ENCODE peak calls at places on chromosome 17, in four cellular contexts. One of them, this sample, is unnamed.

GRCh38 chr17:48790607-48791127 is 26.4 kb downstream of the TTLL6 start:
- DNase-seq in esophagus squamous epithelium: no peak
- DNase-seq in thyroid gland: no peak
- DNase-seq in trophoblast cell: no peak
- DNase-seq in this sample: no peak

GRCh38 chr17:74212262-74212912 is 984 bp upstream of the TTYH2 start:
- DNase-seq in trophoblast cell: no peak
- DNase-seq in esophagus squamous epithelium: no peak
- DNase-seq in thyroid gland: no peak
- DNase-seq in this sample: no peak

GRCh38 chr17:11240841-11241610 is at the start of gene SHISA6:
- DNase-seq in trophoblast cell: no peak
- DNase-seq in esophagus squamous epithelium: no peak
- DNase-seq in thyroid gland: peak
- DNase-seq in this sample: no peak

GRCh38 chr17:79750650-79751545 is 20.2 kb downstream of the ENPP7 start:
- DNase-seq in esophagus squamous epithelium: no peak
- DNase-seq in thyroid gland: no peak
- DNase-seq in trophoblast cell: no peak
- DNase-seq in this sample: no peak

GRCh38 chr17:31321481-31321880 is at the start of gene EVI2A:
- DNase-seq in thyroid gland: no peak
- DNase-seq in esophagus squamous epithelium: no peak
- DNase-seq in trophoblast cell: peak
- DNase-seq in this sample: peak

GRCh38 chr17:61303334-61304096 is 96.1 kb upstream of the TBX2 start:
- DNase-seq in trophoblast cell: no peak
- DNase-seq in esophagus squamous epithelium: no peak
- DNase-seq in thyroid gland: no peak
- DNase-seq in this sample: no peak

GRCh38 chr17:62703269-62703775 is 75.9 kb downstream of the MRC2 start:
- DNase-seq in thyroid gland: peak
- DNase-seq in trophoblast cell: no peak
- DNase-seq in esophagus squamous epithelium: no peak
- DNase-seq in this sample: peak

GRCh38 chr17:44222112-44222869 is 2.8 kb upstream of the UBTF start:
- DNase-seq in trophoblast cell: peak
- DNase-seq in esophagus squamous epithelium: no peak
- DNase-seq in thyroid gland: peak
- DNase-seq in this sample: peak

GRCh38 chr17:57810740-57811632 is 38.9 kb downstream of the MRPS23 start:
- DNase-seq in thyroid gland: peak
- DNase-seq in esophagus squamous epithelium: no peak
- DNase-seq in trophoblast cell: no peak
- DNase-seq in this sample: peak

GRCh38 chr17:42312285-42313130 is 24.2 kb downstream of the STAT5A start:
- DNase-seq in trophoblast cell: peak
- DNase-seq in esophagus squamous epithelium: no peak
- DNase-seq in thyroid gland: peak
- DNase-seq in this sample: peak

GRCh38 chr17:16439867-16440351 is 24.5 kb downstream of the TRPV2 start:
- DNase-seq in esophagus squamous epithelium: no peak
- DNase-seq in trophoblast cell: no peak
- DNase-seq in thyroid gland: no peak
- DNase-seq in this sample: no peak

GRCh38 chr17:74868908-74869255 is 3.9 kb downstream of the FDXR start:
- DNase-seq in thyroid gland: no peak
- DNase-seq in trophoblast cell: no peak
- DNase-seq in esophagus squamous epithelium: no peak
- DNase-seq in this sample: no peak

GRCh38 chr17:13589658-13590057 is 12.1 kb downstream of the HS3ST3A1 start:
- DNase-seq in trophoblast cell: peak
- DNase-seq in thyroid gland: no peak
- DNase-seq in esophagus squamous epithelium: no peak
- DNase-seq in this sample: no peak

GRCh38 chr17:73891001-73891400 is 246.8 kb upstream of the SDK2 start:
- DNase-seq in trophoblast cell: no peak
- DNase-seq in thyroid gland: no peak
- DNase-seq in esophagus squamous epithelium: no peak
- DNase-seq in this sample: no peak

GRCh38 chr17:67478266-67479118 is 101.4 kb downstream of the PITPNC1 start:
- DNase-seq in trophoblast cell: no peak
- DNase-seq in thyroid gland: no peak
- DNase-seq in esophagus squamous epithelium: no peak
- DNase-seq in this sample: no peak

GRCh38 chr17:82808921-82809905 is 30.6 kb downstream of the ZNF750 start:
- DNase-seq in thyroid gland: no peak
- DNase-seq in esophagus squamous epithelium: no peak
- DNase-seq in trophoblast cell: no peak
- DNase-seq in this sample: no peak

GRCh38 chr17:79136596-79136995 is 62.0 kb downstream of the ENGASE start:
- DNase-seq in thyroid gland: no peak
- DNase-seq in esophagus squamous epithelium: no peak
- DNase-seq in trophoblast cell: no peak
- DNase-seq in this sample: no peak

GRCh38 chr17:40291311-40291710 is 3.6 kb downstream of the CDC6 start:
- DNase-seq in trophoblast cell: no peak
- DNase-seq in thyroid gland: no peak
- DNase-seq in esophagus squamous epithelium: no peak
- DNase-seq in this sample: no peak

GRCh38 chr17:74408262-74408661 is 23.6 kb upstream of the GPRC5C start:
- DNase-seq in trophoblast cell: no peak
- DNase-seq in thyroid gland: peak
- DNase-seq in esophagus squamous epithelium: no peak
- DNase-seq in this sample: peak

GRCh38 chr17:57121308-57122042 is 36.4 kb downstream of the AKAP1 start:
- DNase-seq in esophagus squamous epithelium: no peak
- DNase-seq in thyroid gland: peak
- DNase-seq in trophoblast cell: no peak
- DNase-seq in this sample: no peak

GRCh38 chr17:79082311-79083190 is 7.9 kb downstream of the ENGASE start:
- DNase-seq in thyroid gland: peak
- DNase-seq in trophoblast cell: no peak
- DNase-seq in esophagus squamous epithelium: no peak
- DNase-seq in this sample: no peak

GRCh38 chr17:77446959-77447634 is 306.3 kb downstream of the SEC14L1 start:
- DNase-seq in trophoblast cell: no peak
- DNase-seq in esophagus squamous epithelium: no peak
- DNase-seq in thyroid gland: no peak
- DNase-seq in this sample: no peak

GRCh38 chr17:77444653-77445029 is 303.9 kb downstream of the SEC14L1 start:
- DNase-seq in esophagus squamous epithelium: no peak
- DNase-seq in trophoblast cell: no peak
- DNase-seq in thyroid gland: no peak
- DNase-seq in this sample: no peak

GRCh38 chr17:77443743-77444260 is 303.0 kb downstream of the SEC14L1 start:
- DNase-seq in trophoblast cell: no peak
- DNase-seq in esophagus squamous epithelium: no peak
- DNase-seq in thyroid gland: no peak
- DNase-seq in this sample: no peak

GRCh38 chr17:77445908-77446535 is 305.3 kb downstream of the SEC14L1 start:
- DNase-seq in thyroid gland: no peak
- DNase-seq in trophoblast cell: no peak
- DNase-seq in esophagus squamous epithelium: no peak
- DNase-seq in this sample: no peak

GRCh38 chr17:77445030-77445907 is 304.5 kb downstream of the SEC14L1 start:
- DNase-seq in trophoblast cell: no peak
- DNase-seq in esophagus squamous epithelium: no peak
- DNase-seq in thyroid gland: no peak
- DNase-seq in this sample: no peak
- H3K4me3 ChIP-seq in trophoblast cell: peak
- H3K4me3 ChIP-seq in esophagus squamous epithelium: no peak
- H3K4me3 ChIP-seq in thyroid gland: no peak
- H3K4me3 ChIP-seq in this sample: no peak

GRCh38 chr17:7237266-7237760 is 1.9 kb downstream of the PHF23 start:
- DNase-seq in esophagus squamous epithelium: no peak
- DNase-seq in thyroid gland: no peak
- DNase-seq in trophoblast cell: no peak
- DNase-seq in this sample: no peak

GRCh38 chr17:7238418-7239090 is 703 bp downstream of the PHF23 start:
- DNase-seq in trophoblast cell: no peak
- DNase-seq in esophagus squamous epithelium: no peak
- DNase-seq in thyroid gland: peak
- DNase-seq in this sample: no peak

GRCh38 chr17:7235693-7236665 is 1.7 kb upstream of the DVL2 start:
- DNase-seq in trophoblast cell: no peak
- DNase-seq in esophagus squamous epithelium: no peak
- DNase-seq in thyroid gland: no peak
- DNase-seq in this sample: peak

GRCh38 chr17:7237761-7238417 is 1.4 kb downstream of the PHF23 start:
- DNase-seq in esophagus squamous epithelium: no peak
- DNase-seq in trophoblast cell: no peak
- DNase-seq in thyroid gland: peak
- DNase-seq in this sample: peak

DNA sequence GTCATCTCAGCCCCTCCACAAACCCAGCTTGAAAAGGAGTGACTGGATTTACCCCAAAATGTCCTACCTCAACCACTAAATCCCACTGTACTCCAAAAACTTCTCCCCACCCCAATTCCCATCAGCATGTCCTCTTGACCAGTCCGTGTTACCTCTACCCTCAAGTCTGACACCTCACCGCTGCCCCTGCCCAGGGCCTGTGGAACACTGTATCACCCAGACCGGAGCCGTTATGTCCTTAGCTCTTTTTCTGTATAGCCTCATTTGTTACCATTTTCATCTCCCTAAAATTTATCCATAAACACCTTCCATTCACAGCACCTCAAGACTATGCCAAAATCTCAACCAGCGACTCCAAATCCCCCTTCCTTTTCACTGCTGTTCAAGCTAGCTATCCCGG is 2.4 kb downstream of the PHF23 start:
- DNase-seq in esophagus squamous epithelium: no peak
- DNase-seq in trophoblast cell: no peak
- DNase-seq in thyroid gland: no peak
- DNase-seq in this sample: no peak
- H3K4me3 ChIP-seq in esophagus squamous epithelium: no peak
- H3K4me3 ChIP-seq in trophoblast cell: no peak
- H3K4me3 ChIP-seq in thyroid gland: no peak
- H3K4me3 ChIP-seq in this sample: no peak

GRCh38 chr17:7587831-7588230 is 2.1 kb downstream of the SOX15 start:
- DNase-seq in esophagus squamous epithelium: no peak
- DNase-seq in thyroid gland: no peak
- DNase-seq in trophoblast cell: no peak
- DNase-seq in this sample: peak
- H3K4me3 ChIP-seq in esophagus squamous epithelium: peak
- H3K4me3 ChIP-seq in thyroid gland: no peak
- H3K4me3 ChIP-seq in trophoblast cell: no peak
- H3K4me3 ChIP-seq in this sample: peak

GRCh38 chr17:8013731-8014557 is 11.5 kb downstream of the GUCY2D start:
- DNase-seq in esophagus squamous epithelium: no peak
- DNase-seq in thyroid gland: no peak
- DNase-seq in trophoblast cell: no peak
- DNase-seq in this sample: no peak
- H3K4me3 ChIP-seq in esophagus squamous epithelium: no peak
- H3K4me3 ChIP-seq in thyroid gland: no peak
- H3K4me3 ChIP-seq in trophoblast cell: no peak
- H3K4me3 ChIP-seq in this sample: no peak

GRCh38 chr17:81487089-81487486 is 25.5 kb downstream of the ACTG1 start:
- DNase-seq in thyroid gland: no peak
- DNase-seq in esophagus squamous epithelium: no peak
- DNase-seq in trophoblast cell: no peak
- DNase-seq in this sample: no peak

GRCh38 chr17:81489012-81489968 is 23.3 kb downstream of the ACTG1 start:
- DNase-seq in thyroid gland: no peak
- DNase-seq in trophoblast cell: no peak
- DNase-seq in esophagus squamous epithelium: no peak
- DNase-seq in this sample: no peak

GRCh38 chr17:81486174-81486810 is 26.3 kb downstream of the ACTG1 start:
- DNase-seq in thyroid gland: no peak
- DNase-seq in esophagus squamous epithelium: no peak
- DNase-seq in trophoblast cell: no peak
- DNase-seq in this sample: no peak

GRCh38 chr17:81488276-81488860 is 24.2 kb downstream of the ACTG1 start:
- DNase-seq in trophoblast cell: no peak
- DNase-seq in thyroid gland: no peak
- DNase-seq in esophagus squamous epithelium: no peak
- DNase-seq in this sample: no peak

GRCh38 chr17:81487487-81488275 is 24.9 kb downstream of the ACTG1 start:
- DNase-seq in esophagus squamous epithelium: no peak
- DNase-seq in trophoblast cell: peak
- DNase-seq in thyroid gland: peak
- DNase-seq in this sample: peak
- H3K4me3 ChIP-seq in esophagus squamous epithelium: peak
- H3K4me3 ChIP-seq in trophoblast cell: peak
- H3K4me3 ChIP-seq in thyroid gland: no peak
- H3K4me3 ChIP-seq in this sample: peak

DNA sequence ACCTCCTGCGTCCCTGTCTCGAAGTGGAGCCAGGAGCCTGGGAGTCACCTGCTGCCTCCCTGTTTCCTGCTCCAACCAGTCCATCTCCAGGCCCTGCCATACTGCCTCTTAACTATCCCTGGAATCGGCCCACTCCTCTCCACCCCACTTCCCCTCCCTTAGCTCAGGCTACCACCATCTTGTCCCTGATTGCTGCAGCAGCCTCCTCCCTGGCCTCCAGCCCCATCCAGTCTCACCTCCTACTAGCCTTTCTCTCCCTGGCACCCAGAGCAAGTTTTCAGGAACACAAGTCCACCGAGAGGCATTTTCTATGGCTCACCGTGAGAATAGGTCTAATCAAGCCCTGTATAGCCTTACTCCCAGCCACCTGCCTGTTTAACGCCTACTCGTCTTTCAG is 865 bp upstream of the CAMKK1 start:
- DNase-seq in trophoblast cell: no peak
- DNase-seq in esophagus squamous epithelium: no peak
- DNase-seq in thyroid gland: no peak
- DNase-seq in this sample: no peak
- H3K4me3 ChIP-seq in trophoblast cell: no peak
- H3K4me3 ChIP-seq in esophagus squamous epithelium: peak
- H3K4me3 ChIP-seq in thyroid gland: no peak
- H3K4me3 ChIP-seq in this sample: peak

DNA sequence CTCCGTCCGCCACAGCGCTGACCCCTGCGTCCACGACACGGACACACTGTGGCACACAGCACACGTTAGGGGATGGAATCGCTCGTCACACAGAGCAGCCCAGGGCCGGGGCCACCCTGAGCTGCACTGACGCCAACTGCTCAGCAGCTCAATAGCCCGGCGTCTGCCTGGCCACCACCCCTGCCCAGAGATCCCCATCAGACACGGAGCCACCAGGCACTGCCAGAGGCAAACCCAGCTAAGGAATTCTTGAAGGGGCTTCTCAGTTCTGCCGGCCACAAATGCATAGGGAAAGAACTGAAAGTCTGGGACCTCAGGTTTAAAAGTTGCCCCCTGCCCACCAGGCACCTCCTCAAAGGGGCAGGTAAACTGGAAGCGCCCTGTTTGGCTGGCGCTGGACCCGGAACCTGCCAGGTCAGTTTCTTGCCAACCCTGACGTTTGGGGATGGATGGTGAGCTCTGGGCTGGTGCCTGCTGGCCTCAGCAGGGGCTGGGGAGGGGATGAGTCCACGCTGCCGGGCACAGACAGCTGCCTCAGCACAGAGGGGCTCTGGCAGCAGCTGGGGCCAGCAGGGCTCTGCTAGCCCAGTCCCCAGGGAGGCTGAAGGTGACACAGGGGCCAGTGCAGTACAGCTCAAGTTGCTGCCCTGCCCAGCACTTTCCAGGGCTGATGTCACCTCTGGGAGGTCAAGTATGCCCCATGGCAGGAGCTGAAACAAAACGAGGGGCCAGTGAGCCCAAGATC is 33.2 kb downstream of the TIMM22 start:
- DNase-seq in trophoblast cell: no peak
- DNase-seq in thyroid gland: no peak
- DNase-seq in esophagus squamous epithelium: no peak
- DNase-seq in this sample: no peak
- H3K4me3 ChIP-seq in trophoblast cell: no peak
- H3K4me3 ChIP-seq in thyroid gland: no peak
- H3K4me3 ChIP-seq in esophagus squamous epithelium: no peak
- H3K4me3 ChIP-seq in this sample: no peak

This sample was measured in mammary epithelial cell.